ENCODE peak calls at places on chromosomes 6 and 20, in five cellular contexts. W is RWPE1; J is stimulated activated CD8-positive, alpha-beta memory T cell treated with anti-CD3 and anti-CD28 coated beads, Interleukin-2, amount 100 ng/mL, for 1 hour; I is iPS-NIHi11; K is stimulated activated CD4-positive, alpha-beta T cell treated with anti-CD3 and anti-CD28 coated beads, Interleukin-2, amount 100 ng/mL, for 48 hours. T is an unnamed sample.

GRCh38 chr6:137709424-137710281 is 157.4 kb upstream of the TNFAIP3 start:
- DNase-seq in K (peak; percentile 43), I (no peak), W (no peak), J (no peak), T (no peak)

GRCh38 chr6:7545509-7546369 is 4.3 kb downstream of the DSP start:
- DNase-seq in I (no peak), W (no peak), K (no peak), J (no peak), T (no peak)

GRCh38 chr6:8084586-8084985 is 17.8 kb downstream of the EEF1E1 start:
- DNase-seq in K (no peak), I (no peak), J (no peak), W (no peak), T (no peak)

GRCh38 chr20:39044501-39044900 is 82.4 kb downstream of the DHX35 start:
- DNase-seq in W (no peak), K (no peak), J (no peak), I (no peak), T (no peak)

GRCh38 chr6:32645047-32645703 is 8.0 kb downstream of the HLA-DQA1 start:
- DNase-seq in J (no peak), I (no peak), W (no peak), K (no peak), T (no peak)

GRCh38 chr6:10315631-10316145 is 99.2 kb downstream of the TFAP2A start:
- DNase-seq in W (no peak), I (no peak), K (no peak), J (no peak), T (no peak)

GRCh38 chr6:4388675-4389074 is 253.3 kb upstream of the ECI2 start:
- DNase-seq in K (no peak), J (no peak), W (no peak), I (peak; percentile 45), T (no peak)

GRCh38 chr6:137496909-137497721 is 2.9 kb upstream of the OLIG3 start:
- DNase-seq in I (no peak), K (no peak), W (no peak), J (no peak), T (no peak)

GRCh38 chr6:12051861-12052368 is 39.8 kb downstream of the HIVEP1 start:
- DNase-seq in W (no peak), I (no peak), K (peak; percentile 27), J (no peak), T (no peak)

GRCh38 chr6:32583527-32583898 is 6.1 kb downstream of the HLA-DRB1 start:
- DNase-seq in I (no peak), K (no peak), W (no peak), J (no peak), T (no peak)

GRCh38 chr20:5353624-5354496 is 37.1 kb upstream of the PROKR2 start:
- DNase-seq in W (peak; percentile 63), J (no peak), I (no peak), K (no peak), T (no peak)

GRCh38 chr6:4067673-4068072 is 11.3 kb downstream of the FAM217A start:
- DNase-seq in I (no peak), K (no peak), W (no peak), J (no peak), T (no peak)

GRCh38 chr6:96940322-96940721 is 15.8 kb downstream of the KLHL32 start:
- DNase-seq in K (no peak), W (no peak), I (no peak), J (no peak), T (no peak)

GRCh38 chr20:24102290-24102689 is 113.7 kb upstream of the GGTLC1 start:
- DNase-seq in I (peak; percentile 46), W (no peak), K (peak; percentile 3), J (no peak), T (no peak)

GRCh38 chr6:79436232-79436631 is 101.0 kb downstream of the LCA5 start:
- DNase-seq in J (no peak), W (peak; percentile 59), K (no peak), I (no peak), T (no peak)

GRCh38 chr6:42819803-42820508 is 38.1 kb downstream of the BICRAL start:
- DNase-seq in I (peak; percentile 40), W (no peak), K (no peak), J (no peak), T (no peak)

GRCh38 chr20:53003420-53003819 is 31.3 kb downstream of the TSHZ2 start:
- DNase-seq in I (no peak), W (no peak), K (no peak), J (no peak), T (no peak)

GRCh38 chr20:62539646-62540045 is 63.9 kb upstream of the GATA5 start:
- DNase-seq in K (no peak), J (no peak), I (no peak), W (no peak), T (no peak)

GRCh38 chr6:41584205-41584604 is 38.0 kb downstream of the FOXP4 start:
- DNase-seq in J (no peak), K (no peak), I (no peak), W (no peak), T (no peak)

GRCh38 chr6:129672345-129672691 is 37.7 kb downstream of the ARHGAP18 start:
- DNase-seq in J (no peak), I (no peak), W (no peak), K (no peak), T (no peak)